ENCODE peak calls at places on chromosome 3, in four cellular contexts. One of them, this sample, is unnamed.

GRCh38 chr3:171757377-171758034 is 52.8 kb downstream of the PLD1 start:
- DNase-seq in fibroblast of mammary gland: no peak
- DNase-seq in cardiac muscle cell: no peak
- DNase-seq in A172: no peak
- DNase-seq in this sample: no peak

GRCh38 chr3:131731709-131732108 is 228.9 kb upstream of the MRPL3 start:
- DNase-seq in fibroblast of mammary gland: no peak
- DNase-seq in cardiac muscle cell: no peak
- DNase-seq in A172: no peak
- DNase-seq in this sample: no peak

GRCh38 chr3:187623285-187623814 is 46.8 kb downstream of the SST start:
- DNase-seq in fibroblast of mammary gland: peak; percentile 46
- DNase-seq in cardiac muscle cell: no peak
- DNase-seq in A172: no peak
- DNase-seq in this sample: peak; percentile 51

GRCh38 chr3:159169828-159170227 is 368.0 kb downstream of the MFSD1 start:
- DNase-seq in fibroblast of mammary gland: peak; percentile 94
- DNase-seq in cardiac muscle cell: no peak
- DNase-seq in A172: peak; percentile 81
- DNase-seq in this sample: peak; percentile 94

GRCh38 chr3:182810574-182811268 is 17.4 kb downstream of the ATP11B start:
- DNase-seq in fibroblast of mammary gland: peak; percentile 46
- DNase-seq in cardiac muscle cell: no peak
- DNase-seq in A172: peak; percentile 10
- DNase-seq in this sample: peak; percentile 64

GRCh38 chr3:126817781-126818180 is 113.7 kb downstream of the CHCHD6 start:
- DNase-seq in fibroblast of mammary gland: no peak
- DNase-seq in cardiac muscle cell: no peak
- DNase-seq in A172: no peak
- DNase-seq in this sample: no peak

GRCh38 chr3:184291044-184291737 is 7.8 kb upstream of the PSMD2 start:
- DNase-seq in fibroblast of mammary gland: no peak
- DNase-seq in cardiac muscle cell: no peak
- DNase-seq in A172: no peak
- DNase-seq in this sample: no peak

GRCh38 chr3:87317779-87318178 is 41.4 kb upstream of the POU1F1 start:
- DNase-seq in fibroblast of mammary gland: no peak
- DNase-seq in cardiac muscle cell: no peak
- DNase-seq in A172: no peak
- DNase-seq in this sample: no peak

GRCh38 chr3:53188720-53189119 is 27.7 kb downstream of the PRKCD start:
- DNase-seq in fibroblast of mammary gland: no peak
- DNase-seq in cardiac muscle cell: no peak
- DNase-seq in A172: no peak
- DNase-seq in this sample: no peak

GRCh38 chr3:107392549-107393165 is 15.4 kb downstream of the CCDC54 start:
- DNase-seq in fibroblast of mammary gland: peak; percentile 52
- DNase-seq in cardiac muscle cell: no peak
- DNase-seq in A172: peak; percentile 53
- DNase-seq in this sample: peak; percentile 77

GRCh38 chr3:118641608-118642007 is 393.0 kb downstream of the IGSF11 start:
- DNase-seq in fibroblast of mammary gland: no peak
- DNase-seq in cardiac muscle cell: peak; percentile 37
- DNase-seq in A172: no peak
- DNase-seq in this sample: peak; percentile 12

GRCh38 chr3:71456826-71457225 is 126.7 kb downstream of the FOXP1 start:
- DNase-seq in fibroblast of mammary gland: no peak
- DNase-seq in cardiac muscle cell: no peak
- DNase-seq in A172: no peak
- DNase-seq in this sample: no peak

GRCh38 chr3:131553495-131554247 is 50.9 kb upstream of the MRPL3 start:
- DNase-seq in fibroblast of mammary gland: no peak
- DNase-seq in cardiac muscle cell: no peak
- DNase-seq in A172: no peak
- DNase-seq in this sample: no peak

GRCh38 chr3:115204470-115204869 is 57.4 kb upstream of the ZBTB20 start:
- DNase-seq in fibroblast of mammary gland: no peak
- DNase-seq in cardiac muscle cell: no peak
- DNase-seq in A172: no peak
- DNase-seq in this sample: no peak

GRCh38 chr3:123651449-123652345 is 66.8 kb upstream of the HACD2 start:
- DNase-seq in fibroblast of mammary gland: no peak
- DNase-seq in cardiac muscle cell: no peak
- DNase-seq in A172: no peak
- DNase-seq in this sample: peak; percentile 40

GRCh38 chr3:194487289-194488006 is 646 bp upstream of the ATP13A3 start:
- DNase-seq in fibroblast of mammary gland: no peak
- DNase-seq in cardiac muscle cell: no peak
- DNase-seq in A172: no peak
- DNase-seq in this sample: peak; percentile 60

GRCh38 chr3:141952611-141953010 is 76.2 kb downstream of the ATP1B3 start:
- DNase-seq in fibroblast of mammary gland: no peak
- DNase-seq in cardiac muscle cell: no peak
- DNase-seq in A172: no peak
- DNase-seq in this sample: no peak

GRCh38 chr3:67863869-67864268 is 209.5 kb upstream of the SUCLG2 start:
- DNase-seq in fibroblast of mammary gland: peak; percentile 1
- DNase-seq in cardiac muscle cell: peak; percentile 14
- DNase-seq in A172: peak; percentile 34
- DNase-seq in this sample: peak; percentile 3

GRCh38 chr3:36647423-36647853 is 116.9 kb downstream of the DCLK3 start:
- DNase-seq in fibroblast of mammary gland: no peak
- DNase-seq in cardiac muscle cell: no peak
- DNase-seq in A172: no peak
- DNase-seq in this sample: peak; percentile 23

GRCh38 chr3:139506792-139507191 is 30.5 kb upstream of the RBP2 start:
- DNase-seq in fibroblast of mammary gland: no peak
- DNase-seq in cardiac muscle cell: no peak
- DNase-seq in A172: no peak
- DNase-seq in this sample: no peak

GRCh38 chr3:8320711-8321458 is 180.7 kb upstream of the LMCD1 start:
- DNase-seq in fibroblast of mammary gland: no peak
- DNase-seq in cardiac muscle cell: no peak
- DNase-seq in A172: no peak
- DNase-seq in this sample: no peak

GRCh38 chr3:79286882-79287281 is 480.9 kb downstream of the ROBO1 start:
- DNase-seq in fibroblast of mammary gland: peak; percentile 57
- DNase-seq in cardiac muscle cell: no peak
- DNase-seq in A172: no peak
- DNase-seq in this sample: no peak

GRCh38 chr3:7682822-7683229 is 818.8 kb upstream of the LMCD1 start:
- DNase-seq in fibroblast of mammary gland: peak; percentile 95
- DNase-seq in cardiac muscle cell: no peak
- DNase-seq in A172: peak; percentile 37
- DNase-seq in this sample: peak; percentile 85

GRCh38 chr3:30347679-30348216 is 258.7 kb upstream of the TGFBR2 start:
- DNase-seq in fibroblast of mammary gland: peak; percentile 96
- DNase-seq in cardiac muscle cell: no peak
- DNase-seq in A172: peak; percentile 86
- DNase-seq in this sample: peak; percentile 97

GRCh38 chr3:15114466-15115358 is 15.8 kb upstream of the RBSN start:
- DNase-seq in fibroblast of mammary gland: no peak
- DNase-seq in cardiac muscle cell: no peak
- DNase-seq in A172: no peak
- DNase-seq in this sample: no peak

GRCh38 chr3:111823341-111823830 is 35.7 kb upstream of the PHLDB2 start:
- DNase-seq in fibroblast of mammary gland: no peak
- DNase-seq in cardiac muscle cell: no peak
- DNase-seq in A172: no peak
- DNase-seq in this sample: no peak

GRCh38 chr3:150237490-150237889 is 170.6 kb upstream of the TSC22D2 start:
- DNase-seq in fibroblast of mammary gland: peak; percentile 82
- DNase-seq in cardiac muscle cell: no peak
- DNase-seq in A172: peak; percentile 95
- DNase-seq in this sample: peak; percentile 85

GRCh38 chr3:42741796-42742195 is 31.3 kb downstream of the CCDC13 start:
- DNase-seq in fibroblast of mammary gland: no peak
- DNase-seq in cardiac muscle cell: no peak
- DNase-seq in A172: no peak
- DNase-seq in this sample: no peak

GRCh38 chr3:11212301-11212613 is 58.0 kb downstream of the HRH1 start:
- DNase-seq in fibroblast of mammary gland: peak; percentile 72
- DNase-seq in cardiac muscle cell: no peak
- DNase-seq in A172: peak; percentile 85
- DNase-seq in this sample: peak; percentile 81

GRCh38 chr3:46843508-46843907 is 19.7 kb downstream of the MYL3 start:
- DNase-seq in fibroblast of mammary gland: no peak
- DNase-seq in cardiac muscle cell: no peak
- DNase-seq in A172: no peak
- DNase-seq in this sample: no peak

GRCh38 chr3:113839551-113839950 is 963 bp downstream of the GRAMD1C start:
- DNase-seq in fibroblast of mammary gland: no peak
- DNase-seq in cardiac muscle cell: no peak
- DNase-seq in A172: no peak
- DNase-seq in this sample: peak; percentile 21

GRCh38 chr3:37543692-37544091 is 318.0 kb upstream of the CTDSPL start:
- DNase-seq in fibroblast of mammary gland: no peak
- DNase-seq in cardiac muscle cell: no peak
- DNase-seq in A172: no peak
- DNase-seq in this sample: no peak

GRCh38 chr3:32569540-32570425 is 875 bp downstream of the DYNC1LI1 start:
- DNase-seq in fibroblast of mammary gland: peak; percentile 36
- DNase-seq in cardiac muscle cell: peak; percentile 79
- DNase-seq in A172: peak; percentile 35
- DNase-seq in this sample: peak; percentile 50

GRCh38 chr3:138254199-138254598 is 67.1 kb downstream of the ARMC8 start:
- DNase-seq in fibroblast of mammary gland: no peak
- DNase-seq in cardiac muscle cell: no peak
- DNase-seq in A172: no peak
- DNase-seq in this sample: no peak

GRCh38 chr3:157542711-157543485 is 39.7 kb upstream of the VEPH1 start:
- DNase-seq in fibroblast of mammary gland: peak; percentile 68
- DNase-seq in cardiac muscle cell: peak; percentile 46
- DNase-seq in A172: peak; percentile 49
- DNase-seq in this sample: peak; percentile 89

GRCh38 chr3:177574232-177574856 is 377.1 kb upstream of the TBL1XR1 start:
- DNase-seq in fibroblast of mammary gland: peak; percentile 86
- DNase-seq in cardiac muscle cell: peak; percentile 11
- DNase-seq in A172: peak; percentile 5
- DNase-seq in this sample: peak; percentile 69

GRCh38 chr3:4264040-4264439 is 39.1 kb upstream of the SETMAR start:
- DNase-seq in fibroblast of mammary gland: no peak
- DNase-seq in cardiac muscle cell: peak; percentile 59
- DNase-seq in A172: no peak
- DNase-seq in this sample: no peak

GRCh38 chr3:7433073-7433472 is 572.2 kb downstream of the GRM7 start:
- DNase-seq in fibroblast of mammary gland: no peak
- DNase-seq in cardiac muscle cell: no peak
- DNase-seq in A172: no peak
- DNase-seq in this sample: no peak